ENCODE peak calls at places on chromosome 1, in ten cellular contexts. C, U, L, F, N, J, A, G, I and K are unnamed samples.

GRCh38 chr1:41416552-41417334 is 55.5 kb downstream of the FOXO6 start:
- DNase-seq in C (peak; percentile 72), U (peak; percentile 78), L (peak; percentile 61), F (peak; percentile 81), N (peak; percentile 79), J (peak; percentile 72), A (peak; percentile 78), G (peak; percentile 65), I (peak; percentile 4), K (peak; percentile 74)

GRCh38 chr1:156320560-156320959 is 17.5 kb downstream of the CCT3 start:
- DNase-seq in C (no peak), U (no peak), L (no peak), F (no peak), N (no peak), J (no peak), A (no peak), G (no peak), I (no peak), K (peak; percentile 53)

GRCh38 chr1:202733251-202733650 is 23.0 kb upstream of the SYT2 start:
- DNase-seq in C (no peak), U (no peak), L (no peak), F (no peak), N (no peak), J (no peak), A (no peak), G (no peak), I (no peak), K (no peak)

GRCh38 chr1:205963352-205963751 is 20.1 kb upstream of the SLC26A9 start:
- DNase-seq in C (peak; percentile 96), U (no peak), L (no peak), F (no peak), N (peak; percentile 46), J (no peak), A (peak; percentile 18), G (no peak), I (no peak), K (peak; percentile 100)

GRCh38 chr1:246492611-246493245 is 14.4 kb downstream of the SMYD3 start:
- DNase-seq in C (peak; percentile 74), U (peak; percentile 76), L (peak; percentile 39), F (no peak), N (peak; percentile 86), J (peak; percentile 74), A (peak; percentile 90), G (peak; percentile 37), I (no peak), K (peak; percentile 86)

GRCh38 chr1:183783342-183783741 is 21.6 kb upstream of the RGL1 start:
- DNase-seq in C (peak; percentile 85), U (no peak), L (no peak), F (no peak), N (peak; percentile 60), J (no peak), A (peak; percentile 22), G (no peak), I (no peak), K (peak; percentile 65)

GRCh38 chr1:164785841-164786534 is 227.0 kb downstream of the PBX1 start:
- DNase-seq in C (no peak), U (no peak), L (no peak), F (no peak), N (peak; percentile 58), J (peak; percentile 23), A (no peak), G (no peak), I (no peak), K (no peak)

GRCh38 chr1:161725888-161726630 is 4.7 kb downstream of the FCRLB start:
- DNase-seq in C (peak; percentile 42), U (peak; percentile 75), L (no peak), F (peak; percentile 77), N (peak; percentile 54), J (peak; percentile 17), A (peak; percentile 51), G (peak; percentile 32), I (no peak), K (peak; percentile 67)

GRCh38 chr1:244054247-244054923 is 3.3 kb downstream of the ZBTB18 start:
- DNase-seq in C (no peak), U (peak; percentile 62), L (no peak), F (no peak), N (no peak), J (no peak), A (no peak), G (no peak), I (no peak), K (no peak)

GRCh38 chr1:2047749-2048729 is 2.2 kb upstream of the PRKCZ start:
- DNase-seq in C (no peak), U (no peak), L (no peak), F (no peak), N (no peak), J (no peak), A (no peak), G (no peak), I (no peak), K (no peak)

GRCh38 chr1:56939209-56939608 is 26.6 kb downstream of the C8B start:
- DNase-seq in C (no peak), U (no peak), L (no peak), F (no peak), N (no peak), J (no peak), A (no peak), G (no peak), I (no peak), K (no peak)

DNA sequence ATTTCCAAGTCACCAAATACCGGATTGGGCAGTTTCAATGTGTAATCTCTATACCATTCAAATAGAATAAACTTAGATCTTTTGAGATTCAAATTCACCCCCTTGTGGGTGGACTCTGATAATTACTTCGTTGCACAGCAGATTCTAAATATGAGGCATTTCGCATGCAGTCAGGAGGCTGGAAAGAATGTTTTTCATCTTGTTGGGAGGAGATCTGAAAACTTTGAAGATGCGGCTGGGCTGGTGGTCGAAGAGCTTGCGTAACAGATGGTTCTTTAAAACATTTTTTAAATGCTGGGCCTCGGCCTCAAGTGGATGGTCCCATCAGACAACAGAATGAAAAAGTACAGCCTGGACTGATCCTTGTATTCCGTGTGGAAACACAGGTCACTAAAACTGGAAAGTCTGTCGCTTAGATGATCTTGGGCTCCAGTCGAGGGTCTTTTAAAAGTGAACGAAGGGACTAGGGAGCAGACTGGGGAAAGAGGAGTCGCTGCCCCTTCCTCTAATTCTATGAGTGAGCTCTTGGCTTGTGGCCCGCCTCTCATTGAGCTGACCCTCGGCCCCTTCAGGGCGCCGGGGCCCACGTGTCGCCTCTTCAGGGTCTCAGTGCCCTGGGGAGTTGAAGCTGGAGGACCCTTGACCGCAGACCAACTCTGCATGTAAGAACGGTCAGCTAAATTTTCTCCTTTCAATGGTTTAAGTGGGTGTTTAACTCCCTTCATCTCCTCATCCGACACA is 10.6 kb downstream of the NR5A2 start:
- DNase-seq in C (no peak), U (no peak), L (no peak), F (no peak), N (no peak), J (no peak), A (no peak), G (no peak), I (no peak), K (no peak)
- TF ChIP-seq CTCF in C (no peak), U (no peak), L (no peak), F (no peak), N (no peak), J (no peak), A (no peak), G (no peak), I (no peak), K (no peak)

GRCh38 chr1:102174259-102174863 is 177.6 kb upstream of the OLFM3 start:
- DNase-seq in C (no peak), U (no peak), L (peak; percentile 7), F (no peak), N (no peak), J (no peak), A (no peak), G (no peak), I (no peak), K (peak; percentile 37)
- TF ChIP-seq CTCF in C (no peak), U (no peak), L (peak; percentile 31), F (no peak), N (no peak), J (no peak), A (peak; percentile 21), G (peak; percentile 51), I (peak; percentile 87), K (peak; percentile 33)

GRCh38 chr1:231770776-231771175 is 144.2 kb downstream of the DISC1 start:
- DNase-seq in C (no peak), U (no peak), L (no peak), F (no peak), N (no peak), J (no peak), A (no peak), G (no peak), I (no peak), K (no peak)

GRCh38 chr1:231779081-231779480 is 152.5 kb downstream of the DISC1 start:
- DNase-seq in C (no peak), U (no peak), L (no peak), F (no peak), N (no peak), J (no peak), A (no peak), G (no peak), I (no peak), K (no peak)

GRCh38 chr1:231778009-231778719 is 151.6 kb downstream of the DISC1 start:
- DNase-seq in C (peak; percentile 28), U (no peak), L (no peak), F (no peak), N (peak; percentile 42), J (peak; percentile 39), A (peak; percentile 61), G (no peak), I (no peak), K (peak; percentile 60)

GRCh38 chr1:231774719-231775322 is 148.2 kb downstream of the DISC1 start:
- DNase-seq in C (no peak), U (no peak), L (no peak), F (no peak), N (peak; percentile 70), J (no peak), A (no peak), G (no peak), I (no peak), K (no peak)

GRCh38 chr1:231776006-231776707 is 149.6 kb downstream of the DISC1 start:
- DNase-seq in C (peak; percentile 7), U (no peak), L (no peak), F (no peak), N (peak; percentile 61), J (no peak), A (peak; percentile 64), G (no peak), I (no peak), K (no peak)
- TF ChIP-seq CTCF in C (no peak), U (no peak), L (no peak), F (no peak), N (no peak), J (no peak), A (no peak), G (no peak), I (no peak), K (no peak)

GRCh38 chr1:150484861-150485260 is 2.4 kb upstream of the TARS2 start:
- DNase-seq in C (peak; percentile 61), U (no peak), L (no peak), F (no peak), N (peak; percentile 51), J (peak; percentile 27), A (peak; percentile 68), G (no peak), I (no peak), K (peak; percentile 66)

GRCh38 chr1:150484431-150484830 is 2.8 kb upstream of the TARS2 start:
- DNase-seq in C (peak; percentile 63), U (no peak), L (no peak), F (no peak), N (no peak), J (no peak), A (no peak), G (no peak), I (no peak), K (no peak)

GRCh38 chr1:150487763-150488115 is 520 bp downstream of the TARS2 start:
- DNase-seq in C (no peak), U (no peak), L (no peak), F (no peak), N (no peak), J (no peak), A (no peak), G (no peak), I (no peak), K (no peak)

GRCh38 chr1:150486966-150487762 is at the start of gene TARS2:
- DNase-seq in C (peak; percentile 99), U (peak; percentile 89), L (peak; percentile 96), F (peak; percentile 95), N (peak; percentile 99), J (peak; percentile 98), A (peak; percentile 99), G (peak; percentile 92), I (peak; percentile 99), K (peak; percentile 100)
- TF ChIP-seq CTCF in C (peak; percentile 26), U (peak; percentile 39), L (no peak), F (no peak), N (peak; percentile 9), J (peak; percentile 39), A (peak; percentile 38), G (peak; percentile 18), I (no peak), K (no peak)